ENCODE peak calls at places on chromosomes 13 and 19, in seven cellular contexts. C, U, R, E, W, B and J are unnamed samples.

GRCh38 chr13:67147257-67148218 is 82.6 kb downstream of the PCDH9 start:
- DNase-seq in C (no peak), U (peak), R (no peak), E (no peak), W (no peak), B (peak), J (peak)

GRCh38 chr13:105087941-105088340 is 1447.5 kb downstream of the EFNB2 start:
- DNase-seq in C (no peak), U (no peak), R (no peak), E (no peak), W (no peak), B (no peak), J (no peak)

GRCh38 chr19:19022380-19022961 is 10.8 kb downstream of the SUGP2 start:
- DNase-seq in C (no peak), U (no peak), R (no peak), E (no peak), W (no peak), B (no peak), J (no peak)

GRCh38 chr19:40304306-40304705 is 19.2 kb upstream of the AKT2 start:
- DNase-seq in C (no peak), U (no peak), R (no peak), E (no peak), W (no peak), B (no peak), J (no peak)

GRCh38 chr19:9945319-9945966 is 9.1 kb upstream of the OLFM2 start:
- DNase-seq in C (no peak), U (peak), R (no peak), E (peak), W (peak), B (peak), J (no peak)

GRCh38 chr19:18999896-19000620 is 33.3 kb downstream of the SUGP2 start:
- DNase-seq in C (no peak), U (no peak), R (peak), E (no peak), W (no peak), B (no peak), J (no peak)

GRCh38 chr13:75723927-75724326 is 87.8 kb downstream of the LMO7 start:
- DNase-seq in C (no peak), U (no peak), R (no peak), E (no peak), W (no peak), B (no peak), J (no peak)

GRCh38 chr13:96178759-96179158 is 88.9 kb downstream of the HS6ST3 start:
- DNase-seq in C (no peak), U (no peak), R (no peak), E (no peak), W (no peak), B (no peak), J (no peak)

GRCh38 chr19:6772028-6772865 is at the start of gene VAV1:
- DNase-seq in C (peak), U (no peak), R (no peak), E (no peak), W (no peak), B (no peak), J (no peak)

GRCh38 chr13:22009500-22009899 is 338.6 kb downstream of the FGF9 start:
- DNase-seq in C (no peak), U (no peak), R (no peak), E (no peak), W (no peak), B (no peak), J (no peak)

GRCh38 chr19:33477781-33478180 is 43.8 kb downstream of the PEPD start:
- DNase-seq in C (no peak), U (no peak), R (no peak), E (no peak), W (no peak), B (peak), J (no peak)

GRCh38 chr19:51295382-51296126 is 15.9 kb upstream of the IGLON5 start:
- DNase-seq in C (no peak), U (no peak), R (no peak), E (no peak), W (no peak), B (no peak), J (no peak)

GRCh38 chr19:52138614-52139290 is 986 bp downstream of the ZNF616 start:
- DNase-seq in C (no peak), U (no peak), R (peak), E (no peak), W (no peak), B (peak), J (no peak)

GRCh38 chr19:7550169-7550770 is 14.8 kb downstream of the PNPLA6 start:
- DNase-seq in C (no peak), U (no peak), R (no peak), E (no peak), W (no peak), B (no peak), J (no peak)

GRCh38 chr13:50511877-50512332 is 331.6 kb downstream of the DLEU7 start:
- DNase-seq in C (no peak), U (no peak), R (no peak), E (no peak), W (no peak), B (no peak), J (no peak)

GRCh38 chr13:112968910-112969691 is at the start of gene MCF2L:
- DNase-seq in C (peak), U (no peak), R (peak), E (no peak), W (no peak), B (no peak), J (no peak)